ENCODE peak calls at places on chromosome 4, in ten cellular contexts. L, O, Y, J, Q, B, A, V, F and P are unnamed samples.

GRCh38 chr4:113383111-113383785 is 333.8 kb downstream of the ANK2 start:
- DNase-seq in L (no peak), Y (peak; percentile 15), V (peak; percentile 67), A (no peak), F (no peak), Q (no peak), B (peak; percentile 98), J (no peak), O (no peak), P (peak; percentile 93)

GRCh38 chr4:178778500-178778899 is 1336.3 kb upstream of the AGA start:
- DNase-seq in V (no peak), O (no peak), L (no peak), J (no peak), A (no peak), Q (no peak), B (no peak), F (no peak), Y (no peak), P (no peak)

GRCh38 chr4:186023975-186024374 is 45.0 kb upstream of the TLR3 start:
- DNase-seq in F (no peak), J (no peak), L (no peak), Y (no peak), B (no peak), O (no peak), A (no peak), Q (no peak), V (no peak), P (no peak)

GRCh38 chr4:82138376-82138775 is 235.4 kb downstream of the HNRNPD start:
- DNase-seq in O (no peak), B (no peak), J (no peak), Q (no peak), Y (no peak), V (peak; percentile 0), A (no peak), F (no peak), L (no peak), P (no peak)

GRCh38 chr4:38069271-38069760 is 109.1 kb downstream of the PTTG2 start:
- DNase-seq in V (peak; percentile 89), O (peak; percentile 67), Q (peak; percentile 29), J (peak; percentile 78), A (peak; percentile 63), B (peak; percentile 94), Y (no peak), F (no peak), L (no peak), P (no peak)

GRCh38 chr4:187380181-187380581 is 615.4 kb upstream of the ZFP42 start:
- DNase-seq in V (peak; percentile 15), O (peak; percentile 7), Y (peak; percentile 67), L (no peak), Q (no peak), F (no peak), J (no peak), A (no peak), B (peak; percentile 7), P (no peak)

GRCh38 chr4:173252024-173252935 is 81.9 kb downstream of the HMGB2 start:
- DNase-seq in V (peak; percentile 100), A (peak; percentile 42), Q (peak; percentile 10), L (peak; percentile 55), J (no peak), F (no peak), O (peak; percentile 95), Y (peak; percentile 99), B (peak; percentile 97), P (peak; percentile 94)

GRCh38 chr4:17339376-17339775 is 172.5 kb downstream of the QDPR start:
- DNase-seq in L (no peak), O (no peak), J (no peak), V (no peak), F (no peak), A (no peak), B (no peak), Q (no peak), Y (no peak), P (no peak)

GRCh38 chr4:184028571-184028996 is 123.5 kb downstream of the STOX2 start:
- DNase-seq in O (peak; percentile 8), Q (no peak), J (no peak), A (no peak), F (no peak), V (no peak), Y (no peak), L (no peak), B (no peak), P (no peak)

GRCh38 chr4:148443550-148444295 is 1.5 kb upstream of the NR3C2 start:
- DNase-seq in V (no peak), B (no peak), Y (no peak), L (no peak), F (no peak), O (peak; percentile 36), A (peak; percentile 49), Q (no peak), J (peak; percentile 71), P (no peak)

GRCh38 chr4:1856071-1856919 is at the start of gene LETM1:
- DNase-seq in F (peak; percentile 73), V (peak; percentile 95), O (peak; percentile 94), L (peak; percentile 85), Y (peak; percentile 85), J (peak; percentile 97), Q (peak; percentile 68), A (peak; percentile 95), B (peak; percentile 96), P (peak; percentile 96)

GRCh38 chr4:12712648-12713339 is 771.3 kb downstream of the RAB28 start:
- DNase-seq in J (no peak), A (no peak), V (no peak), Q (no peak), L (no peak), O (no peak), F (no peak), B (no peak), Y (no peak), P (no peak)

GRCh38 chr4:88360256-88360655 is 18.4 kb upstream of the HERC6 start:
- DNase-seq in V (no peak), J (no peak), L (no peak), Q (no peak), Y (no peak), O (no peak), B (no peak), A (no peak), F (no peak), P (no peak)
- H3K4me3 ChIP-seq in V (no peak overlapping the region), J (no peak overlapping the region), L (no peak overlapping the region), Q (no peak overlapping the region), Y (no peak overlapping the region), O (no peak overlapping the region), B (no peak overlapping the region), A (no peak overlapping the region), F (no peak overlapping the region), P (no peak overlapping the region)

GRCh38 chr4:181670506-181670905 is 572.7 kb upstream of the TENM3 start:
- DNase-seq in Q (no peak), O (no peak), L (no peak), Y (no peak), A (no peak), F (no peak), V (no peak), J (no peak), B (no peak), P (no peak)
- TF ChIP-seq CTCF in Q (no peak), O (no peak), L (no peak), Y (no peak), A (no peak), F (no peak), V (no peak), J (no peak), B (no peak), P (no peak)

DNA sequence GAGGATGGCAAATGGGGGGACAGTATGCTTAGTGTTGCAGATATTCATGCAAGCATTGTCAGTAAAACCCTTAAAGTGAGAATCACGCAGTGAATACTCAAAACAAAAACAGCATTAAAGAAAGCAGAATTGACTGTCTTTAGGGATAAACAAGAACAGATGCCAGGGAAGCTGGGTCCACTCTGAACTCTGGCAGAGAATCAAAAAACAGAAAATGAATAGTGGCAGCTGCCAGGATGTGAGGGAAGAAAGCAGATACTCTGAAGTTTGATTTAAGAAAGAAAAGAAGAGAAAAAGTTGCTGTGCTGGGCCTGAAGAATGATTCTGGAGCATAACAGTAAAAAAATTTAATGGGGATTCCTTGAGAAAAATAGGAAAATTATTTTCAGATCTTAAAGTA is 131.5 kb downstream of the GABRA2 start:
- DNase-seq in A (no peak), B (no peak), Y (no peak), V (no peak), F (no peak), Q (no peak), O (no peak), J (no peak), L (no peak), P (no peak)
- H3K4me3 ChIP-seq in A (no peak overlapping the region), B (no peak overlapping the region), Y (no peak overlapping the region), V (no peak overlapping the region), F (no peak overlapping the region), Q (no peak overlapping the region), O (no peak overlapping the region), J (no peak overlapping the region), L (no peak overlapping the region), P (no peak overlapping the region)

DNA sequence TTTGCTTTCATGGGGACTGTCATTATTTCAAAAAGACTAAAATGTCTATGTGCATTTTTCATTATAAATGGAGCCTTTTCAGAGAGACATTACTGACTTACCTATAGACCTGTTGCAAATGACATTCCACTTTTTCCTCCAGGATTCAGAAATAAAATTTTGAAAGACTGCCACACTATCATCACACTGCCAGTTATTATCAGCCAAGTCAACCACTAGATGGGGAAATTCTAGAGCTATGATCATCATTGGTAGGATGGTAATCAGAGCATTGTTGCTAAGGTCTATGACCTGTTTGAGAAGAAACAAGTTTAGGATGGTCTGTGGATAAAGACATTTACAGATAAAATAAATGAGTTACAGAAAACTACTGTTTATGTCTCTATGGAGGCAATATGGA is 22.5 kb downstream of the LRRC66 start:
- DNase-seq in B (no peak), J (no peak), L (no peak), F (no peak), Q (no peak), A (no peak), V (no peak), O (no peak), Y (no peak), P (no peak)
- TF ChIP-seq CTCF in B (no peak), J (no peak), L (no peak), F (no peak), Q (no peak), A (no peak), V (no peak), O (no peak), Y (no peak), P (no peak)